ENCODE peak calls at places on chromosomes 6 and 20, in ten cellular contexts. H, O, A, Y, W, D, S, R, I and Z are unnamed samples.

GRCh38 chr20:10447028-10447427 is 11.9 kb downstream of the SLX4IP start:
- DNase-seq in O (peak), W (no peak), Y (no peak), D (peak), I (no peak), A (peak), S (peak), H (no peak), R (no peak), Z (no peak)

GRCh38 chr6:17846762-17847161 is 140.0 kb upstream of the NUP153 start:
- DNase-seq in O (no peak), I (no peak), S (no peak), Y (no peak), H (no peak), W (no peak), D (no peak), A (no peak), R (no peak), Z (no peak)

GRCh38 chr20:38726849-38727601 is 2.7 kb downstream of the SLC32A1 start:
- DNase-seq in S (peak), O (no peak), A (no peak), H (no peak), I (no peak), R (peak), D (no peak), W (no peak), Y (peak), Z (no peak)

GRCh38 chr6:24899647-24900325 is 36.0 kb downstream of the RIPOR2 start:
- DNase-seq in W (no peak), Y (no peak), S (no peak), R (no peak), D (no peak), I (no peak), O (no peak), A (no peak), H (no peak), Z (no peak)

GRCh38 chr6:43869091-43869710 is 99.2 kb downstream of the VEGFA start:
- DNase-seq in Y (no peak), H (no peak), I (no peak), R (no peak), D (no peak), S (no peak), O (no peak), W (no peak), A (no peak), Z (no peak)

GRCh38 chr6:30007132-30007764 is 53.8 kb upstream of the POLR1H start:
- DNase-seq in O (peak), D (no peak), R (no peak), A (no peak), H (peak), Y (peak), I (no peak), S (no peak), W (peak), Z (no peak)

GRCh38 chr6:168441434-168442391 is 729 bp downstream of the SMOC2 start:
- DNase-seq in Y (peak), D (no peak), A (no peak), W (no peak), R (peak), O (no peak), I (no peak), H (peak), S (no peak), Z (no peak)

GRCh38 chr6:44785123-44785522 is 397.6 kb downstream of the CDC5L start:
- DNase-seq in W (no peak), Y (no peak), I (no peak), R (no peak), S (no peak), A (no peak), D (no peak), O (no peak), H (no peak), Z (no peak)

GRCh38 chr20:49850463-49851233 is 38.0 kb downstream of the SLC9A8 start:
- DNase-seq in W (no peak), Y (no peak), H (no peak), S (no peak), I (no peak), R (no peak), D (no peak), A (no peak), O (no peak), Z (no peak)

GRCh38 chr6:148200302-148200701 is 142.3 kb upstream of the SASH1 start:
- DNase-seq in S (no peak), O (peak), D (no peak), I (peak), H (no peak), A (no peak), R (peak), W (peak), Y (peak), Z (no peak)

GRCh38 chr6:44667668-44668390 is 280.3 kb downstream of the CDC5L start:
- DNase-seq in O (peak), A (no peak), Y (peak), I (no peak), D (no peak), W (no peak), R (peak), S (no peak), H (no peak), Z (no peak)

GRCh38 chr6:169205176-169206160 is 48.2 kb downstream of the THBS2 start:
- DNase-seq in O (no peak), Y (no peak), S (peak), H (peak), I (peak), R (no peak), D (peak), A (no peak), W (no peak), Z (peak)

GRCh38 chr6:78808356-78808891 is 58.9 kb upstream of the IRAK1BP1 start:
- DNase-seq in W (no peak), I (no peak), H (no peak), D (no peak), Y (no peak), R (no peak), S (no peak), A (no peak), O (no peak), Z (no peak)

GRCh38 chr6:165636415-165637048 is 26.5 kb downstream of the PDE10A start:
- DNase-seq in S (no peak), R (peak), H (no peak), A (peak), O (no peak), D (no peak), I (no peak), W (no peak), Y (peak), Z (no peak)

GRCh38 chr6:143335865-143336264 is 114.6 kb downstream of the ADAT2 start:
- DNase-seq in A (no peak), H (no peak), Y (no peak), D (no peak), I (no peak), R (no peak), O (no peak), W (no peak), S (no peak), Z (no peak)

GRCh38 chr6:133202610-133203343 is 38.4 kb upstream of the EYA4 start:
- DNase-seq in H (no peak), O (no peak), R (no peak), A (no peak), W (no peak), D (no peak), I (no peak), S (peak), Y (no peak), Z (peak)

GRCh38 chr6:97394160-97394748 is 111.2 kb upstream of the MMS22L start:
- DNase-seq in D (peak), H (no peak), R (peak), O (peak), W (no peak), A (peak), Y (peak), I (peak), S (peak), Z (peak)

GRCh38 chr20:54148947-54149764 is 24.6 kb downstream of the CYP24A1 start:
- DNase-seq in I (no peak), Y (peak), H (no peak), D (no peak), A (no peak), O (no peak), S (no peak), R (no peak), W (no peak), Z (no peak)

GRCh38 chr6:156269751-156270369 is 507.3 kb upstream of the ARID1B start:
- DNase-seq in O (no peak), H (no peak), Y (no peak), S (no peak), I (no peak), R (no peak), D (no peak), W (no peak), A (no peak), Z (no peak)

GRCh38 chr6:155439376-155439775 is 16.3 kb downstream of the NOX3 start:
- DNase-seq in I (no peak), R (no peak), H (no peak), W (no peak), S (no peak), D (no peak), Y (no peak), O (no peak), A (no peak), Z (no peak)

GRCh38 chr6:90319044-90319443 is 22.4 kb upstream of the BACH2 start:
- DNase-seq in Y (no peak), R (no peak), S (peak), W (no peak), I (no peak), O (no peak), A (no peak), H (no peak), D (peak), Z (peak)

GRCh38 chr6:43095939-43096338 is 19.8 kb downstream of the PTK7 start:
- DNase-seq in Y (no peak), I (no peak), A (no peak), O (no peak), H (no peak), D (no peak), W (no peak), S (no peak), R (no peak), Z (no peak)

GRCh38 chr20:10581823-10582222 is 92.0 kb downstream of the JAG1 start:
- DNase-seq in H (no peak), I (no peak), A (peak), R (no peak), D (no peak), O (no peak), S (peak), Y (no peak), W (no peak), Z (peak)

GRCh38 chr6:139161169-139161568 is 26.3 kb downstream of the HECA start:
- DNase-seq in Y (no peak), W (no peak), I (no peak), D (no peak), A (no peak), H (no peak), O (no peak), S (peak), R (no peak), Z (peak)

GRCh38 chr20:4765681-4766080 is 44.0 kb downstream of the PRND start:
- DNase-seq in S (no peak), I (no peak), A (no peak), R (no peak), H (no peak), W (no peak), O (no peak), Y (no peak), D (no peak), Z (no peak)

DNA sequence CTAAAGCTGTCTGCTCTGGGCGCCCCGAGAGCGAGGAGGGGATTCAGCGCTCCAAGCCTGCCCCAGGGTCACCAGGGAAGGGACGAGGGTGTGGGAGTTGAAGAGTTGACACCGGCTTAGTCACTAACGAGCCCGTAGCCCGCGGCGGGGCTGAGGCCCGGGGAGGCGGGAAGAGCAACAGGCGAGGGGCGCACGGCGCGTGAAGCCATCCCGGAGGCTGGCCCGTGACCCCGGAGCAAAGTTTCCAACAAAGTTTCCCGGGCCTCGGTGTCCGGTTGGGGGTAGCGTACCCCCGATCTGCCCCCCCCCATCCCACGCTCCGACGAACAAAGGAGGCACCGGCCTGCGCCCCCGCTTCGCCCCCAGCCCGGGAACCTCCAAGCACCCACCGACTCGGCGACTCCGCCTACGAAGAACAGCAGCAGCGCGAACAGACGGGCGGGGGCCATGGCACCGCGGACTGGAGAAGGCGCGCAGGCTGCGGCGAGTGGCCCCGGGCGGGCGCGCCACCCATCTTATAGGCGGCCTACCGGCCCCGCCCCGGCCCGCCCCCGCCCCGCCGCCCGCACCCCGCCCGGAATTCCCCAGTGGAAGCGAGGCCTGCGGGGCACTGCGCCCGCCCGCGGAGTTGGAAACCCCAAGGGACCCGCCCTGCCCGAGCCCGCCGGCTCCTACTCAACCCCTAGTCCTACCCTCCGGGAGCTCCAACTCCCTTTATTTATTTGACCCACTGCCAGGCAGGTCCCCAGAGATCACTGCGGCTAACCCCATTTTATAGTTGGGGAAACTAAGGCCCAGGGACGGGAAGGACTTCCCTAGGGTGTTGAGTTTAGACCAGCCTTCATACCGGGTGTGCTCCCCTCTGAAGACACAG is at the start of gene SDC4:
- DNase-seq in W (peak), R (peak), I (peak), A (no peak), Y (peak), S (peak), D (no peak), O (peak), H (peak), Z (peak)
- H3K4me3 ChIP-seq in W (peak), R (peak), I (peak), A (peak), Y (peak), S (peak), D (peak), O (peak), H (peak), Z (peak)

GRCh38 chr6:149860834-149861602 is 3.1 kb downstream of the LRP11 start:
- DNase-seq in O (no peak), A (no peak), H (no peak), W (no peak), Y (no peak), S (peak), I (no peak), D (no peak), R (no peak), Z (no peak)

GRCh38 chr6:149861603-149862423 is 2.3 kb downstream of the LRP11 start:
- DNase-seq in A (no peak), O (no peak), D (no peak), W (no peak), Y (no peak), R (no peak), I (no peak), S (no peak), H (no peak), Z (no peak)

GRCh38 chr6:149859368-149859767 is 4.8 kb downstream of the LRP11 start:
- DNase-seq in A (peak), S (peak), O (peak), R (no peak), H (no peak), I (no peak), W (no peak), D (no peak), Y (no peak), Z (no peak)

GRCh38 chr6:149859938-149860337 is 4.2 kb downstream of the LRP11 start:
- DNase-seq in S (no peak), W (no peak), A (no peak), O (no peak), I (no peak), R (no peak), D (no peak), Y (no peak), H (no peak), Z (no peak)

DNA sequence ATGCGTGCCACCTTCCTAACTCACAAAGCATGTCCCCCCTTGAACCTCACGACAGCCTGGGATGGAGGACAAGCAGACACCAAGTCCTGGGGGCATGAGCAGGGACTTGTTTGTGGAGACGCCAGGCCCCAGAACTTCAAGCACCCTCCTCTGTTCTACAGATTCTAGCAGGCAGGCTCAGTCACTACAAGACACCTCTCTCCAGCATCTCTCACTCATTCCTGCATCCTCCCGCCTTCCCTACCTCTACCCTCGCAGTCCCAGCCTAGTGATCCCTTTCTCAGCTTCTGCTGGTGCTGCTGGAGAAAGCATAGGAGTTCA is 3.7 kb downstream of the LRP11 start:
- DNase-seq in R (no peak), H (no peak), O (no peak), D (no peak), Y (no peak), W (no peak), I (no peak), S (no peak), A (no peak), Z (no peak)
- TF ChIP-seq CTCF in R (no peak), H (no peak), O (no peak), D (no peak), Y (no peak), W (no peak), I (no peak), S (no peak), A (no peak), Z (no peak)

DNA sequence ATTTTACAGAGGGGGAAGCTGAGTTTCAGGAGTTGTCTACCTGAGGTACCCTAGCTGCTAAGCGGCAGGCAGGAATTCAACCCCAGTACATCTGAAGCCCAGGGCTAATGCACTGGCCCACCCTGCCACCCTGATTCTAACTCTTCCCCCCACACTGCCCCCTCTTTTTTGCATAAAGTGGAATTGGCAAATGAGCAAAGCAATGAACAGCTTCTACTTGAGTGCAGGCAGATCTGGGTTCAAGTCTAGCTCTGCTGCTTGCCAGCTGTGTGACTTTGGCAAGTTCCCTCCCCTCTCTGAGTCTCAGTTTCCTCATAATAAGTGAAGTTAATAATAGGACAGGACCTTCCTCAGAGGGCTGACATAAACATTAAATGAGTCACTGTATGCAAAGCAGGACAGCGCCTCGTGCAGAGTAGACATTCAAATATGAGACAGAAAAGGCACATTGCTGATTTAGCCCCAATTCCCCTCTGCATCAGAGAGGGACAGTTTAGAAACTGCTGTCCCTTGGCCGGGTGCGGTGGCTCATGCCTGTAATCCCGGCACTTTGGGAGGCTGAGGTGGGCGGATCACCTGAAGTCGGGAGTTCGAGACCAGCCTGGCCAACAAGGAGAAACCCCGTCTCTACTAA is 4.7 kb downstream of the ADA start:
- DNase-seq in A (peak), W (no peak), O (no peak), I (no peak), Y (no peak), H (no peak), S (peak), R (no peak), D (peak), Z (peak)
- H3K4me3 ChIP-seq in A (no peak), W (no peak), O (no peak), I (no peak), Y (no peak), H (no peak), S (no peak), R (no peak), D (no peak), Z (no peak)

GRCh38 chr6:160692369-160692959 is 9.6 kb upstream of the PLG start:
- DNase-seq in O (no peak), I (no peak), W (no peak), S (no peak), H (no peak), D (no peak), R (no peak), A (no peak), Y (peak), Z (no peak)
- TF ChIP-seq CTCF in O (no peak), I (no peak), W (no peak), S (no peak), H (no peak), D (no peak), R (no peak), A (no peak), Y (peak), Z (no peak)

DNA sequence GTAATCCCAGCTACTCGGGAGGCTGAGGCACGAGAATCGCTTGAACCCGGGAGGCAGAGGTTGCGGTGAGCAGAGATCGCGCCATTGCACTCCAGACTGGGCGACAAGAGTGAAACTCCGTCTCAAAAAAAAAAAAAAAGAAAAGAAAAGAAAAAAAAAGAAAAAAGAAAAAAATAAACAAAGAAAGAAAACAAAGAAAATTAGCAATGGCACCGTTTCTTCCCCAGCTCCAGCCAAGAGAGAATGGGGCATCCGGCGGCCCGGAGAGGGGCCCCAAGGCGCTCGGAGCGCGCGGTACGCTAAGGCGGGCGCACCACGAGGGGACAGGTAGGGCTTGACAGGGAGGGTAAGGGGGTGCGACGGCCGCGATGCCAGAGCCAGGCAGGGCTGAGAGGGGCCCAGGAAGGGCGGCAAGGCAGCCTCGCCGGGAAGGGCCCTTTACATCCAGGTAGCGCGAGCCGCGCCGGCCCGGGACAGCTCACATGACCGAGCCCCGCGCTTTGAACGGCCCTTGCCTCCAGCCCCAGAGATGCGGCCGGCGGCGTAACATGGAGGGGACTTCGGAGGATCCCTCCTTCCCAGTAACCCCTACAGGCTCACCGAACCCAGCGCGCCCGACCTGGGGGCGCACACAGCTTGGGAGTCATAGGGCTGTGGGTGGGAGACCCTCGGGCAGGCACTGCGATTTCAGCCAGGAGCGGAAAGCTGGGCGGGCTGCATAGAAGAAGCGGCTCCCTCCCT is 1.4 kb downstream of the BMP7 start:
- DNase-seq in S (no peak), O (peak), I (no peak), Y (peak), A (no peak), D (no peak), W (no peak), H (no peak), R (peak), Z (no peak)
- H3K4me3 ChIP-seq in S (no peak), O (no peak), I (no peak), Y (peak), A (no peak), D (peak), W (peak), H (no peak), R (peak), Z (no peak)

GRCh38 chr20:45322952-45323383 is 14.9 kb upstream of the MATN4 start:
- DNase-seq in A (no peak), Y (no peak), H (no peak), R (peak), I (peak), D (no peak), W (no peak), O (peak), S (peak), Z (peak)
- TF ChIP-seq CTCF in A (peak), Y (peak), H (no peak), R (peak), I (peak), D (peak), W (peak), O (peak), S (no peak), Z (no peak)